ENCODE peak calls at places on chromosome 6, in five cellular contexts. One of them, this sample, is unnamed.

GRCh38 chr6:105184921-105185320 is 5.1 kb upstream of the POPDC3 start:
- DNase-seq in T1000: no peak
- DNase-seq in tibial artery: no peak
- DNase-seq in NCI-H1930: no peak
- DNase-seq in RCC 7860: no peak
- DNase-seq in this sample: no peak

GRCh38 chr6:100464162-100464851 is 414 bp downstream of the SIM1 start:
- DNase-seq in T1000: no peak
- DNase-seq in tibial artery: no peak
- DNase-seq in NCI-H1930: no peak
- DNase-seq in RCC 7860: no peak
- DNase-seq in this sample: no peak

GRCh38 chr6:163485388-163485851 is 70.9 kb downstream of the QKI start:
- DNase-seq in T1000: no peak
- DNase-seq in tibial artery: no peak
- DNase-seq in NCI-H1930: no peak
- DNase-seq in RCC 7860: no peak
- DNase-seq in this sample: no peak

GRCh38 chr6:69164564-69165252 is 529.6 kb downstream of the ADGRB3 start:
- DNase-seq in T1000: no peak
- DNase-seq in tibial artery: no peak
- DNase-seq in NCI-H1930: peak; percentile 2
- DNase-seq in RCC 7860: no peak
- DNase-seq in this sample: no peak

GRCh38 chr6:107101661-107102413 is 13.5 kb downstream of the BEND3 start:
- DNase-seq in T1000: no peak
- DNase-seq in tibial artery: no peak
- DNase-seq in NCI-H1930: no peak
- DNase-seq in RCC 7860: no peak
- DNase-seq in this sample: no peak

GRCh38 chr6:7146079-7146828 is 38.5 kb downstream of the RREB1 start:
- DNase-seq in T1000: no peak
- DNase-seq in tibial artery: peak; percentile 81
- DNase-seq in NCI-H1930: no peak
- DNase-seq in RCC 7860: peak; percentile 46
- DNase-seq in this sample: no peak

GRCh38 chr6:113110211-113110610 is 746.9 kb upstream of the MARCKS start:
- DNase-seq in T1000: no peak
- DNase-seq in tibial artery: no peak
- DNase-seq in NCI-H1930: no peak
- DNase-seq in RCC 7860: no peak
- DNase-seq in this sample: no peak

GRCh38 chr6:90406957-90407356 is 110.3 kb upstream of the BACH2 start:
- DNase-seq in T1000: no peak
- DNase-seq in tibial artery: no peak
- DNase-seq in NCI-H1930: no peak
- DNase-seq in RCC 7860: no peak
- DNase-seq in this sample: no peak

GRCh38 chr6:49826743-49827406 is 39.5 kb downstream of the CRISP1 start:
- DNase-seq in T1000: no peak
- DNase-seq in tibial artery: no peak
- DNase-seq in NCI-H1930: no peak
- DNase-seq in RCC 7860: no peak
- DNase-seq in this sample: no peak

GRCh38 chr6:142613981-142614380 is 312.2 kb downstream of the ADGRG6 start:
- DNase-seq in T1000: no peak
- DNase-seq in tibial artery: no peak
- DNase-seq in NCI-H1930: no peak
- DNase-seq in RCC 7860: no peak
- DNase-seq in this sample: no peak

GRCh38 chr6:30819287-30819917 is 64.9 kb upstream of the DDR1 start:
- DNase-seq in T1000: no peak
- DNase-seq in tibial artery: no peak
- DNase-seq in NCI-H1930: no peak
- DNase-seq in RCC 7860: no peak
- DNase-seq in this sample: no peak

GRCh38 chr6:35787266-35788218 is 6.7 kb downstream of the CLPSL1 start:
- DNase-seq in T1000: no peak
- DNase-seq in tibial artery: no peak
- DNase-seq in NCI-H1930: no peak
- DNase-seq in RCC 7860: no peak
- DNase-seq in this sample: no peak

GRCh38 chr6:105726902-105727655 is 324.2 kb upstream of the PREP start:
- DNase-seq in T1000: no peak
- DNase-seq in tibial artery: no peak
- DNase-seq in NCI-H1930: no peak
- DNase-seq in RCC 7860: no peak
- DNase-seq in this sample: no peak

GRCh38 chr6:148289153-148289552 is 53.5 kb upstream of the SASH1 start:
- DNase-seq in T1000: no peak
- DNase-seq in tibial artery: no peak
- DNase-seq in NCI-H1930: no peak
- DNase-seq in RCC 7860: no peak
- DNase-seq in this sample: no peak

GRCh38 chr6:30002871-30003270 is 58.2 kb upstream of the POLR1H start:
- DNase-seq in T1000: no peak
- DNase-seq in tibial artery: no peak
- DNase-seq in NCI-H1930: no peak
- DNase-seq in RCC 7860: peak; percentile 6
- DNase-seq in this sample: no peak

GRCh38 chr6:15296249-15296648 is 50.4 kb downstream of the JARID2 start:
- DNase-seq in T1000: no peak
- DNase-seq in tibial artery: no peak
- DNase-seq in NCI-H1930: no peak
- DNase-seq in RCC 7860: no peak
- DNase-seq in this sample: no peak

This sample was measured in GM12864.